ENCODE peak calls at places on chromosomes 13 and 19, in eight cellular contexts. T, D, Q, N, U, G, B and L are unnamed samples. For H3K4me1, the result is how much of the 10 kb centered on the place peaks cover.

GRCh38 chr19:55321466-55321865 is 3.7 kb downstream of the TMEM150B start:
- DNase-seq in D (no peak), Q (no peak), B (no peak), G (peak), U (no peak), T (no peak), N (no peak), L (no peak)

GRCh38 chr19:39837978-39838377 is 4.0 kb upstream of the DYRK1B start:
- DNase-seq in T (no peak), U (no peak), N (no peak), B (no peak), G (no peak), D (no peak), Q (no peak), L (no peak)

GRCh38 chr13:87889241-87889640 is 218.1 kb downstream of the SLITRK5 start:
- DNase-seq in D (no peak), N (no peak), Q (no peak), T (no peak), B (no peak), U (no peak), G (no peak), L (no peak)

GRCh38 chr13:104327217-104327616 is 1261.0 kb upstream of the SLC10A2 start:
- DNase-seq in T (peak), B (no peak), D (no peak), N (no peak), Q (no peak), U (no peak), G (no peak), L (no peak)

GRCh38 chr13:110574161-110574560 is 12.6 kb upstream of the RAB20 start:
- DNase-seq in T (no peak), B (no peak), D (no peak), U (no peak), Q (no peak), N (no peak), G (no peak), L (no peak)

GRCh38 chr19:14786421-14786851 is 8.1 kb upstream of the ADGRE2 start:
- DNase-seq in T (no peak), N (no peak), D (no peak), Q (no peak), G (no peak), B (peak), U (no peak), L (peak)

GRCh38 chr19:41302624-41303351 is 7.2 kb upstream of the CCDC97 start:
- DNase-seq in N (no peak), Q (no peak), U (no peak), D (no peak), T (no peak), G (no peak), B (no peak), L (no peak)

GRCh38 chr13:99382428-99383133 is 75.4 kb upstream of the GPR183 start:
- DNase-seq in N (no peak), G (peak), D (no peak), B (no peak), U (no peak), Q (no peak), T (no peak), L (no peak)

GRCh38 chr13:114285166-114285808 is 3.9 kb downstream of the UPF3A start:
- DNase-seq in N (no peak), Q (no peak), G (no peak), B (no peak), U (no peak), D (no peak), T (peak), L (no peak)

GRCh38 chr19:50818859-50819472 is 4.6 kb downstream of the KLK1 start:
- DNase-seq in Q (no peak), T (no peak), N (no peak), U (no peak), B (no peak), G (no peak), D (no peak), L (no peak)
- H3K4me3 ChIP-seq in Q (no peak), T (no peak), N (peak), U (no peak), B (no peak), G (peak), D (no peak), L (no peak)

DNA sequence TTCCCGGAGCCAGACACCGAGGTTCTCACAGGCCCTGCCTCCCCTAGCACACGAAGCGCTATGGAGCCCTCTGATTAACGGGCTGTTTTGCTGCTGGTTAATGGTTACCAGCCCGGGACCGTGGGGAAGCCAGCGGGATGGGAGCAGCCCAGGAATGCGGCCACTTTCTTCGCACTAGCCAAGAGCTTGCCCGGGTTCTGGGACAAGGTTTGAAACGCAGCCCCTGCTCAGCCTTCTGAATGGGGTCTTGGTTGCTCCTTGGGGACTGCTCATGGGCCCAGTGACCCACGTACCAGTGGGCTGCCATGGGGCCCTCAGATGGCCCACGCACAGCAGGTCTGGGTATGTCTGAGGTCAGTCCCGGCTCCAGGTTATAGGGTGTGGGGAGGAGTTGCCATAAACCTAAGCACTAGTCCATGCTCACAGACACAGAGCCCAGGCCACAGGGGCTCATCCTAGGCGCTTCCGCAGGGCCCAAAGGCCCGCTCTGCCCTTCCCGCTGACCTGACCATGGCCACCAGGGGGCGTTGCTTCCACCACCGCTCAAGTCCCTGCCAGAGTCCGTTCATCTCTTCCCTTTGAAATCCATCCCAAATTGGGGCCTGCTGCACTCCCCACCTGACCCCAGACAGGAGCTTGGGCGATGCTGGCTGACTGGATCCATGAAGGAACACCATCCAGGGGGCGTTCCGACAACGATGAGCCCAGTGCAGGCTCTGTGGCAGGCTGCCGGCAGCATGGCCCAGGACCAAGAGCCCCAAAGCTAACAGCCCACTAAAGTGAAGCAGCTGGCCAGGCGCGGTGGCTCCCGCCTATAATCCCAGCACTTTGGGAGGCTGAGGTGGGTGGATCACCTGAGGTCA is 31.5 kb upstream of the ISYNA1 start:
- DNase-seq in G (peak), T (no peak), B (peak), Q (peak), N (peak), U (no peak), D (peak), L (no peak)
- H3K4me1 ChIP-seq in G (under half), T (under half), B (under half), Q (under half), N (under half), U (under half), D (under half), L (under half)

GRCh38 chr19:13012690-13013608 is 17.7 kb downstream of the NFIX start:
- DNase-seq in T (peak), U (no peak), G (peak), N (no peak), D (peak), Q (no peak), B (no peak), L (no peak)

GRCh38 chr19:13010992-13011652 is 15.8 kb downstream of the NFIX start:
- DNase-seq in N (no peak), Q (no peak), G (no peak), T (no peak), U (no peak), B (no peak), D (no peak), L (no peak)

GRCh38 chr19:13010038-13010991 is 15.0 kb downstream of the NFIX start:
- DNase-seq in G (no peak), B (no peak), N (no peak), T (no peak), Q (no peak), D (peak), U (peak), L (peak)

GRCh38 chr19:13012390-13012689 is 17.1 kb downstream of the NFIX start:
- DNase-seq in T (no peak), D (no peak), U (no peak), B (no peak), N (no peak), G (no peak), Q (no peak), L (no peak)

DNA sequence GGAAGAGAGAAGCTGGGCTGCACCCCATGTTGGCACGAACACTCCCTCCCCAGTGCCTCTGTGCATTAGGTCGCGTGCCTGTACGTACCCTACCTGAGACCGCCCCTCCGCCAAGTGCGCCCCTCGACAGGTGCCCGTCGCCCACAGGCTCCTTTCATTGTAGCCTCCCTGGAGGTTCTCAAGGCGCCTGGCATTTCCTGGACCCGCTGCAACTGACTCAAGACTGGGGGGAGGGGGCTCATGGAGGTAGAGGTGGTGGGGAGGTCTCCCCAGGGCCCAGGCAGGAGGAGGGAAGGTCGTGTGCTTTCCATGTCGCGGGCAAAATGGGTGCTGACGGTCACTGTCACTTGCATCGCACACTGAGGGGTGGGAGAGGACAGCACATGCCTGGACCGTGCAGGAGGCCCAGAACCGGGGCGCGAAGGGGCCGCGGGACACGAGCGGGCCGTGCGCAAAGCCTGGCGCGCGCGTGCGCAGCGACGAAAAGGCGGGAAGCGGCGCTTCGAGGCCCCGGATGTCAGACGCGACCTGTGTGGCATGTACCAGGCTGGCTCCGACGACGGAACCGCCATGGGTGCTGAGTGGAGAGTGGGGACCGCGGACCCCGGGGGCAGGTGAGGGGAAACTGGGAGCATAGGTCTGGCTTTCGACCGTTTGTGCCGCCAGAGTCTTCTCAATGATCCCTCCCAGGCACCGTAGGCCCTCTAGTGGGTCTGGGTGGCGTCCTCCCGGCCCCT is 16.5 kb downstream of the NFIX start:
- DNase-seq in G (no peak), T (no peak), Q (no peak), N (no peak), B (no peak), D (no peak), U (no peak), L (no peak)
- H3K4me3 ChIP-seq in G (no peak), T (no peak), Q (no peak), N (peak), B (no peak), D (peak), U (peak), L (peak)

GRCh38 chr19:18170714-18171255 is 2.8 kb upstream of the IFI30 start:
- DNase-seq in D (no peak), N (no peak), B (no peak), U (no peak), T (no peak), Q (no peak), G (no peak), L (no peak)
- H3K4me1 ChIP-seq in D (under half), N (under half), B (under half), U (under half), T (under half), Q (under half), G (under half), L (under half)